ENCODE peak calls at places on chromosomes 6 and 20, in four cellular contexts. U is IMR-90, B is H9, R is neuronal stem cell. S is an unnamed sample.

GRCh38 chr6:5246141-5246869 is 14.4 kb downstream of the LYRM4 start:
- DNase-seq in U (no peak), B (no peak), R (no peak), S (no peak)

GRCh38 chr6:133992992-133993682 is 40.1 kb downstream of the TBPL1 start:
- DNase-seq in U (peak), B (no peak), R (no peak), S (no peak)

GRCh38 chr6:13268914-13269532 is 59.3 kb downstream of the TBC1D7 start:
- DNase-seq in U (peak), B (no peak), R (no peak), S (peak)

GRCh38 chr20:37737806-37738442 is 44.1 kb downstream of the CTNNBL1 start:
- DNase-seq in U (no peak), B (no peak), R (no peak), S (no peak)

GRCh38 chr20:54479138-54479906 is 3.9 kb downstream of the DOK5 start:
- DNase-seq in U (peak), B (peak), R (no peak), S (no peak)

GRCh38 chr6:44102527-44102926 is 24.7 kb downstream of the MRPL14 start:
- DNase-seq in U (no peak), B (peak), R (no peak), S (no peak)

GRCh38 chr6:152557502-152557901 is 79.7 kb downstream of the SYNE1 start:
- DNase-seq in U (no peak), B (no peak), R (no peak), S (no peak)

GRCh38 chr6:138830273-138830672 is 34.4 kb downstream of the ECT2L start:
- DNase-seq in U (no peak), B (no peak), R (no peak), S (no peak)

GRCh38 chr6:89069536-89070163 is 10.9 kb upstream of the PNRC1 start:
- DNase-seq in U (no peak), B (no peak), R (no peak), S (no peak)

GRCh38 chr6:124798942-124799496 is 163.2 kb upstream of the RNF217 start:
- DNase-seq in U (no peak), B (no peak), R (no peak), S (no peak)

GRCh38 chr20:17557675-17558006 is 12.2 kb upstream of the DSTN start:
- DNase-seq in U (peak), B (no peak), R (no peak), S (peak)

GRCh38 chr20:12179692-12180091 is 262.0 kb downstream of the BTBD3 start:
- DNase-seq in U (no peak), B (no peak), R (no peak), S (no peak)

GRCh38 chr6:14736231-14736953 is 509.5 kb upstream of the JARID2 start:
- DNase-seq in U (no peak), B (no peak), R (no peak), S (no peak)

GRCh38 chr20:57795347-57795697 is 85.5 kb upstream of the PMEPA1 start:
- DNase-seq in U (peak), B (no peak), R (no peak), S (no peak)

GRCh38 chr6:50449128-50449527 is 264.2 kb upstream of the TFAP2D start:
- DNase-seq in U (no peak), B (no peak), R (no peak), S (no peak)

GRCh38 chr6:34484899-34485298 is 19.0 kb downstream of the PACSIN1 start:
- DNase-seq in U (no peak), B (no peak), R (no peak), S (no peak)

GRCh38 chr20:45341939-45342862 is 6.0 kb downstream of the SDC4 start:
- DNase-seq in U (peak), B (peak), R (no peak), S (peak)

GRCh38 chr20:17504898-17505663 is 26.1 kb downstream of the BFSP1 start:
- DNase-seq in U (peak), B (peak), R (peak), S (peak)

GRCh38 chr20:2800590-2801458 is at the start of gene CPXM1:
- DNase-seq in U (no peak), B (peak), R (peak), S (peak)

GRCh38 chr20:46011631-46012482 is 3.1 kb downstream of the MMP9 start:
- DNase-seq in U (peak), B (peak), R (no peak), S (no peak)

GRCh38 chr20:33316958-33317357 is 33.9 kb downstream of the BPIFB1 start:
- DNase-seq in U (no peak), B (no peak), R (no peak), S (no peak)

GRCh38 chr20:57409316-57409671 is 18.1 kb downstream of the RBM38 start:
- DNase-seq in U (no peak), B (no peak), R (no peak), S (no peak)

GRCh38 chr20:36859282-36859555 is 16.7 kb upstream of the TLDC2 start:
- DNase-seq in U (no peak), B (no peak), R (no peak), S (no peak)

GRCh38 chr20:3011752-3012151 is 31.7 kb upstream of the GNRH2 start:
- DNase-seq in U (no peak), B (no peak), R (no peak), S (no peak)

GRCh38 chr6:69610073-69610472 is 186.7 kb downstream of the LMBRD1 start:
- DNase-seq in U (no peak), B (no peak), R (no peak), S (no peak)

GRCh38 chr6:113148576-113148975 is 708.6 kb upstream of the MARCKS start:
- DNase-seq in U (peak), B (no peak), R (no peak), S (no peak)

GRCh38 chr6:34341481-34341971 is 50.9 kb downstream of the NUDT3 start:
- DNase-seq in U (peak), B (no peak), R (no peak), S (peak)

GRCh38 chr6:46440133-46440532 is 51.1 kb downstream of the RCAN2 start:
- DNase-seq in U (peak), B (no peak), R (no peak), S (no peak)

GRCh38 chr20:62623488-62624324 is 18.6 kb upstream of the SLCO4A1 start:
- DNase-seq in U (peak), B (peak), R (peak), S (peak)

GRCh38 chr6:161067749-161068148 is 76.2 kb downstream of the MAP3K4 start:
- DNase-seq in U (no peak), B (no peak), R (no peak), S (no peak)

GRCh38 chr6:163489584-163489983 is 75.1 kb downstream of the QKI start:
- DNase-seq in U (peak), B (no peak), R (no peak), S (no peak)

GRCh38 chr20:36604952-36605308 is 649 bp upstream of the RAB5IF start:
- DNase-seq in U (no peak), B (no peak), R (no peak), S (no peak)

GRCh38 chr6:43171284-43172126 is 436 bp downstream of the SRF start:
- DNase-seq in U (no peak), B (no peak), R (no peak), S (no peak)

GRCh38 chr20:16694176-16694575 is 35.6 kb upstream of the SNRPB2 start:
- DNase-seq in U (no peak), B (no peak), R (no peak), S (no peak)

DNA sequence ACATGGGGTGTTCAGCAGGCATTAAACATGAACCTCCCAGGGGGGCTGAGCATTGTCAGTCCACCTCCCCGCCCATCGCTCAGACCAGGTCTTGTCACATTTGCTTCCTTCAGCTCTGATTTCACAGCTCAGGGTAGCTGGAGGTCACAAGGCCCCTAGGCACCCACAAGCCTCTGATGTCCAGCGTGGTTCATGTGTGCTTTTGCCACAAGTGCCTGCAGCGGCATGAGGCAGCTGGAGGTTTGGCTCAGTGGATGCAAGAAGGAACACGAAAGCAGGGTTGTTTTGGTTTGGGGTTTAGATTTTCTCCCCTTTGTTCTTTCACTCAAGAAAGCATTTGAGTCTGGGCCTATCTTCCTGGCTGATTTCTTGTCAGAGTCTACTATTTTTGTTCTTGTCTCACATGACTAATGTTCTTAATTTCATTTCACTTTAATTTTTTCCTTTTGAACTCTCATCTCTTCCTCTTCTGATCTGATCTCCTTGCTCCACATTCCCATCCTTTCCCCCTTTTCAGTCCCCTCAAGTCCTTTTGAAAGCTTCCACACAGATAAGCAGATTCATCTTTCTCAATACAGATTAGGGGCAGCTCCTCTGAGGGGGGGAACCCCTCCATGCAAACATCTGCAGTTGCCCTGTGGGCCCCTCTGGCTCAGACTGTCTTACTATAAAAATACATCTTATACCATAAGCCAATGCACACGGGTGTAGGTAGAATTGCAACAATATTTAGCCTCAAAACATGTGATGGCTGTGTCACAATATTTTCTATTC is 68.1 kb upstream of the CEP85L start:
- DNase-seq in U (no peak), B (no peak), R (no peak), S (no peak)
- H3K9ac ChIP-seq in U (no peak), B (no peak), R (no peak), S (no peak)

DNA sequence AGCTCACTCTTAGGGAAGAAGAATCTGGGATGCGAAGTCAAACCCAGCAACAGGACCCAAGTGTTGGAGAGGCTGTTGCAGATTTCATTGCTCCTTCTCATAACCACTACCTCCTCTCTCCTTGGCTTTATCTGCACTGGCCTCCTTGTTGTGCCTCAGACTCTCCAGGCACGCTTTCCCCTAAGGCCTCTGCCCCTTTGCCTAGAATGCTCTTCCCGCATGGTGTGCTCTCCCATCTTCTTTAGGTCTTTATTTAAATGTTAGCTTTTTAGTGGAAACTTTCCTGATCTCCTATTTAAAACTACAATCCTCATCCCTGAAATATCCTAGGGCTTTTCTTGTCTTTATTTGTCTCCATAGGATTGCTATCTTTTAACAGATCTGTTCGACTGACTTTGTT is 94.9 kb upstream of the TMEM30A start:
- DNase-seq in U (no peak), B (no peak), R (no peak), S (no peak)
- H2BK120ac ChIP-seq in U (no peak), B (no peak), R (no peak), S (no peak)

GRCh38 chr6:2579789-2580570 is 170.7 kb downstream of the MYLK4 start:
- DNase-seq in U (no peak), B (no peak), R (no peak), S (no peak)

GRCh38 chr6:2579241-2579761 is 171.4 kb downstream of the MYLK4 start:
- DNase-seq in U (peak), B (no peak), R (no peak), S (peak)

GRCh38 chr6:2575191-2575590 is 175.5 kb downstream of the MYLK4 start:
- DNase-seq in U (peak), B (no peak), R (no peak), S (no peak)

GRCh38 chr6:2578729-2579128 is 172.0 kb downstream of the MYLK4 start:
- DNase-seq in U (peak), B (no peak), R (no peak), S (no peak)

DNA sequence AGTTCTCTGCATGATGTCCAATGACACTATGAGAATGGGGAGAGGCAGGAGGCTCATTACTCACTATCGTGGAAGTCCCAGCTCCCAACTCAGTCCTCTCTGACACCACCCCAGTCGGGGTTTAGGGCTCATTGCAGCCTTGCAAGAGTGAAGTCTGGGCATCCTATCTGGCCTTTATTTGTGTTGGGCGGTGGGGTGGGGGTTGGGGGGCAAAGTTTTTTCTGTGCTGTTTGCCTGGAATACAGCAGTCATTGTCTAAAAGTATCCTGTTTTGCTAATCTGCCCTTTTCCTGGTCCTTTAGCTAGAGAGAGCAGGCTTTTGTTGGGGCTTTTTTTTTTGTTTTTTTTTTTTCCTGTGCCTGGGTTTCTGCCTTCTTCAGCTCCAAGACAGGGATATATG is 174.2 kb downstream of the MYLK4 start:
- DNase-seq in U (no peak), B (no peak), R (no peak), S (no peak)
- H2AFZ ChIP-seq in U (no peak), B (no peak), R (no peak), S (no peak)

DNA sequence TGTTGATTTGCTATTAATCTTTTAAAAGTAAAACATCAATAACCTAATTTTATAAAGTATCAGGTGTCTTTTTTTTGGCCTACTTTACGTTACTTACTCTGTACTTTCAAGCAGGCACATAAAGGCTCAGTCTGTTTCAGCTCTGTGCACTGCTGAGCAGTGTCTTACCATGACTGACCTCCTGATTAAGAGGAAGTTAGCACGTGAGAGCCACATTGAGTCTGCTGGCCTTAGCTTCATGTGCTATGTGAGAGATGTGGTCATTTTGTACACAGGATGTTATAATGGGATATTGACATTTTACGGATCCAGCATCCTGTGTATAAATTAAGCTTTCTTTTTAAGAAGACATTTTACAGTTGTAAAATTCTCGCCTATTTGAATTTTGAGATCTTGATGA is 31.9 kb downstream of the ARID1B start:
- DNase-seq in U (peak), B (no peak), R (no peak), S (peak)
- H3K9ac ChIP-seq in U (no peak), B (no peak), R (no peak), S (peak)

GRCh38 chr6:148146717-148147116 is 195.9 kb upstream of the SASH1 start:
- DNase-seq in U (peak), B (no peak), R (no peak), S (no peak)

GRCh38 chr6:148157841-148158240 is 184.8 kb upstream of the SASH1 start:
- DNase-seq in U (no peak), B (no peak), R (no peak), S (no peak)

GRCh38 chr6:148147431-148147830 is 195.2 kb upstream of the SASH1 start:
- DNase-seq in U (no peak), B (no peak), R (no peak), S (no peak)

GRCh38 chr6:148154648-148155047 is 188.0 kb upstream of the SASH1 start:
- DNase-seq in U (no peak), B (no peak), R (no peak), S (no peak)

GRCh38 chr6:148152244-148152643 is 190.4 kb upstream of the SASH1 start:
- DNase-seq in U (no peak), B (no peak), R (no peak), S (no peak)
- H2BK120ac ChIP-seq in U (no peak), B (no peak), R (no peak), S (no peak)

GRCh38 chr6:31834367-31834703 is 6.8 kb downstream of the HSPA1B start:
- DNase-seq in U (peak), B (peak), R (no peak), S (peak)
- H2AFZ ChIP-seq in U (peak), B (no peak), R (peak), S (no peak)

GRCh38 chr6:158040804-158041347 is 59.2 kb downstream of the SYNJ2 start:
- DNase-seq in U (peak), B (no peak), R (no peak), S (peak)

GRCh38 chr6:158039178-158039557 is 57.5 kb downstream of the SYNJ2 start:
- DNase-seq in U (peak), B (no peak), R (no peak), S (peak)

GRCh38 chr6:158039571-158040050 is 57.9 kb downstream of the SYNJ2 start:
- DNase-seq in U (peak), B (peak), R (no peak), S (peak)

GRCh38 chr6:158041370-158041769 is 59.7 kb downstream of the SYNJ2 start:
- DNase-seq in U (no peak), B (no peak), R (no peak), S (peak)

GRCh38 chr6:158040051-158040803 is 58.6 kb downstream of the SYNJ2 start:
- DNase-seq in U (peak), B (no peak), R (no peak), S (peak)
- H3K9ac ChIP-seq in U (peak), B (no peak), R (no peak), S (peak)

DNA sequence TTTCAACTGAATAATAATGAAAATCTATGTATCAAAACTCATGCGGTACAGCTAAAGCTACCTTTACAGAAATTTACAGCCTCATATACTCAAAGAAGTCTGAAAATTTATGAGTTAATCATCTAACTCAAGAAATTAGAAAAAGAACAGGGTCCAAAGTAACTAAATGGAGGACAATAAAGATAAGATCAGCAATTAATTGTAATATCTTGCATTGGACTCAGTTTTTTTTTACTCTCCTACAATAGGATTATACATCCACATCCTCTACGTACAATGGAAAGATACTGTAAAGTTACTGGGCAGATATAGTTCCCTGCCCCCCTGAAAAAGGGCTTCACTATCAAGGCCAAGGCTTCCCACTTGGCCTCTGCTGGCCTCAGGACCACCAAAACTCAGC is 31.5 kb upstream of the MOCS1 start:
- DNase-seq in U (no peak), B (no peak), R (no peak), S (no peak)
- H2BK120ac ChIP-seq in U (no peak), B (no peak), R (no peak), S (no peak)

GRCh38 chr6:154284313-154284853 is 72.2 kb downstream of the IPCEF1 start:
- DNase-seq in U (no peak), B (no peak), R (no peak), S (no peak)

GRCh38 chr6:154292855-154293519 is 63.6 kb downstream of the IPCEF1 start:
- DNase-seq in U (peak), B (no peak), R (no peak), S (peak)

GRCh38 chr6:154295733-154296132 is 60.9 kb downstream of the IPCEF1 start:
- DNase-seq in U (no peak), B (no peak), R (no peak), S (no peak)

GRCh38 chr6:154292066-154292465 is 64.5 kb downstream of the IPCEF1 start:
- DNase-seq in U (peak), B (no peak), R (no peak), S (peak)

DNA sequence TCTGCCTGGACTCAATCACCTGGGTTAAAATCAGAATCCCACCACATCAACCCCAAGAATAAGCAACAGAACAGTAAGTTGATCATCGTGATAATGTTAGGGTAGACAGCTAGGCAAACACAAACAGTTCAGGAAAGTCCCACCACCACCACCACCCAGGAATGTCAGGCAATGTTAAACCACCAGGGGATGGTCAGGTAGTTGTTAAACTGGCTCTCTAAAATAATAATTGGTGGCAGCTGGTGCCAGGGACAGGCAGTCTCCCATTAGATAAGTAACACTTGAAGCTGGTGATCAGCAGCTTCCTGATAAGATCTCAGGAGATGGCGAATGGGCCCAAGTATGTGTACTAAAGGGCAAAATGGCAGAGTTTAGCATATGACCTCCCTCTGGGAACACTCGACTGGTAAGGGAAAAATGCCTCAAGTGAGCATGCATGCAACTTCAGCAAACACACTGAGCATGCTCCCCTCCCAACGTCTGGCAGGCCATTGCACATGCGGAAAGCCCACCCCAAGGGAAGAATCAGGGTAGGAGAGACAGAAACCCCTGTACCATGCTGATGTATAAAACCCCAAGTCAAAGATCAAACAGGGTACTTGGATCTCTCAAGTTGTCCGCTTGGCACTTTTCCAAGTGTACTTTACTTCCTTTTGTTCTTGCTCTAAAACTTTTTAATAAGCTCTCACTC is 66.6 kb downstream of the IPCEF1 start:
- DNase-seq in U (no peak), B (no peak), R (no peak), S (no peak)
- H2AFZ ChIP-seq in U (no peak), B (no peak), R (no peak), S (no peak)

GRCh38 chr6:30769088-30769852 is 24.9 kb upstream of the IER3 start:
- DNase-seq in U (peak), B (peak), R (no peak), S (peak)
- H3K9ac ChIP-seq in U (peak), B (no peak), R (peak), S (peak)